ENCODE peak calls at places on chromosome 19, in eight cellular contexts. One of them, this sample, is unnamed.

GRCh38 chr19:10168386-10168948 is 26.3 kb downstream of the DNMT1 start:
- DNase-seq in heart left ventricle: no peak
- DNase-seq in Peyer's patch: no peak
- DNase-seq in gastrocnemius medialis: no peak
- DNase-seq in uterus: no peak
- DNase-seq in tibial nerve: no peak
- DNase-seq in breast epithelium: no peak
- DNase-seq in sigmoid colon: no peak
- DNase-seq in this sample: no peak

GRCh38 chr19:34512254-34512796 is 30.8 kb downstream of the WTIP start:
- DNase-seq in heart left ventricle: no peak
- DNase-seq in Peyer's patch: no peak
- DNase-seq in gastrocnemius medialis: no peak
- DNase-seq in uterus: no peak
- DNase-seq in tibial nerve: no peak
- DNase-seq in breast epithelium: no peak
- DNase-seq in sigmoid colon: no peak
- DNase-seq in this sample: no peak

GRCh38 chr19:35344511-35345031 is 3.1 kb upstream of the FFAR1 start:
- DNase-seq in heart left ventricle: no peak
- DNase-seq in Peyer's patch: no peak
- DNase-seq in gastrocnemius medialis: no peak
- DNase-seq in uterus: no peak
- DNase-seq in tibial nerve: no peak
- DNase-seq in breast epithelium: no peak
- DNase-seq in sigmoid colon: peak
- DNase-seq in this sample: no peak

GRCh38 chr19:18999016-18999758 is 34.1 kb downstream of the SUGP2 start:
- DNase-seq in heart left ventricle: no peak
- DNase-seq in Peyer's patch: no peak
- DNase-seq in gastrocnemius medialis: no peak
- DNase-seq in uterus: no peak
- DNase-seq in tibial nerve: no peak
- DNase-seq in breast epithelium: no peak
- DNase-seq in sigmoid colon: no peak
- DNase-seq in this sample: no peak

GRCh38 chr19:33720691-33721682 is 75.7 kb upstream of the KCTD15 start:
- DNase-seq in heart left ventricle: no peak
- DNase-seq in Peyer's patch: peak
- DNase-seq in gastrocnemius medialis: no peak
- DNase-seq in uterus: no peak
- DNase-seq in tibial nerve: no peak
- DNase-seq in breast epithelium: no peak
- DNase-seq in sigmoid colon: no peak
- DNase-seq in this sample: no peak

GRCh38 chr19:4278460-4278901 is 585 bp upstream of the SHD start:
- DNase-seq in heart left ventricle: no peak
- DNase-seq in Peyer's patch: no peak
- DNase-seq in gastrocnemius medialis: no peak
- DNase-seq in uterus: no peak
- DNase-seq in tibial nerve: no peak
- DNase-seq in breast epithelium: no peak
- DNase-seq in sigmoid colon: no peak
- DNase-seq in this sample: no peak

GRCh38 chr19:13459351-13459750 is 46.9 kb downstream of the CACNA1A start:
- DNase-seq in heart left ventricle: no peak
- DNase-seq in Peyer's patch: no peak
- DNase-seq in gastrocnemius medialis: no peak
- DNase-seq in uterus: no peak
- DNase-seq in tibial nerve: no peak
- DNase-seq in breast epithelium: no peak
- DNase-seq in sigmoid colon: no peak
- DNase-seq in this sample: no peak

GRCh38 chr19:14073232-14073924 is 792 bp downstream of the MISP3 start:
- DNase-seq in heart left ventricle: peak
- DNase-seq in Peyer's patch: peak
- DNase-seq in gastrocnemius medialis: no peak
- DNase-seq in uterus: peak
- DNase-seq in tibial nerve: no peak
- DNase-seq in breast epithelium: peak
- DNase-seq in sigmoid colon: peak
- DNase-seq in this sample: no peak

GRCh38 chr19:51566489-51567100 is 4.5 kb upstream of the ZNF175 start:
- DNase-seq in heart left ventricle: no peak
- DNase-seq in Peyer's patch: no peak
- DNase-seq in gastrocnemius medialis: no peak
- DNase-seq in uterus: no peak
- DNase-seq in tibial nerve: no peak
- DNase-seq in breast epithelium: no peak
- DNase-seq in sigmoid colon: no peak
- DNase-seq in this sample: no peak

GRCh38 chr19:10517760-10518443 is 655 bp upstream of the S1PR5 start:
- DNase-seq in heart left ventricle: no peak
- DNase-seq in Peyer's patch: no peak
- DNase-seq in gastrocnemius medialis: no peak
- DNase-seq in uterus: no peak
- DNase-seq in tibial nerve: no peak
- DNase-seq in breast epithelium: peak
- DNase-seq in sigmoid colon: no peak
- DNase-seq in this sample: peak

GRCh38 chr19:13302521-13303270 is 152.5 kb downstream of the IER2 start:
- DNase-seq in heart left ventricle: no peak
- DNase-seq in Peyer's patch: no peak
- DNase-seq in gastrocnemius medialis: no peak
- DNase-seq in uterus: no peak
- DNase-seq in tibial nerve: no peak
- DNase-seq in breast epithelium: no peak
- DNase-seq in sigmoid colon: no peak
- DNase-seq in this sample: no peak

GRCh38 chr19:1183543-1184172 is 9.6 kb upstream of the SBNO2 start:
- DNase-seq in heart left ventricle: no peak
- DNase-seq in Peyer's patch: peak
- DNase-seq in gastrocnemius medialis: no peak
- DNase-seq in uterus: no peak
- DNase-seq in tibial nerve: no peak
- DNase-seq in breast epithelium: peak
- DNase-seq in sigmoid colon: no peak
- DNase-seq in this sample: peak

GRCh38 chr19:1177322-1178114 is 3.5 kb upstream of the SBNO2 start:
- DNase-seq in heart left ventricle: peak
- DNase-seq in Peyer's patch: no peak
- DNase-seq in gastrocnemius medialis: no peak
- DNase-seq in uterus: no peak
- DNase-seq in tibial nerve: no peak
- DNase-seq in breast epithelium: no peak
- DNase-seq in sigmoid colon: peak
- DNase-seq in this sample: peak

GRCh38 chr19:1181606-1182005 is 7.5 kb upstream of the SBNO2 start:
- DNase-seq in heart left ventricle: no peak
- DNase-seq in Peyer's patch: peak
- DNase-seq in gastrocnemius medialis: no peak
- DNase-seq in uterus: no peak
- DNase-seq in tibial nerve: no peak
- DNase-seq in breast epithelium: peak
- DNase-seq in sigmoid colon: no peak
- DNase-seq in this sample: no peak

GRCh38 chr19:1182068-1182467 is 8.0 kb upstream of the SBNO2 start:
- DNase-seq in heart left ventricle: no peak
- DNase-seq in Peyer's patch: no peak
- DNase-seq in gastrocnemius medialis: no peak
- DNase-seq in uterus: no peak
- DNase-seq in tibial nerve: no peak
- DNase-seq in breast epithelium: no peak
- DNase-seq in sigmoid colon: no peak
- DNase-seq in this sample: no peak

GRCh38 chr19:1182727-1183126 is 8.7 kb upstream of the SBNO2 start:
- DNase-seq in heart left ventricle: no peak
- DNase-seq in Peyer's patch: no peak
- DNase-seq in gastrocnemius medialis: no peak
- DNase-seq in uterus: no peak
- DNase-seq in tibial nerve: no peak
- DNase-seq in breast epithelium: no peak
- DNase-seq in sigmoid colon: no peak
- DNase-seq in this sample: no peak
- TF ChIP-seq POLR2A in heart left ventricle: no peak
- TF ChIP-seq POLR2A in Peyer's patch: no peak
- TF ChIP-seq POLR2A in gastrocnemius medialis: no peak
- TF ChIP-seq POLR2A in uterus: no peak
- TF ChIP-seq POLR2A in tibial nerve: no peak
- TF ChIP-seq POLR2A in breast epithelium: no peak
- TF ChIP-seq POLR2A in sigmoid colon: no peak
- TF ChIP-seq POLR2A in this sample: no peak

GRCh38 chr19:40365613-40366401 is 17.3 kb downstream of the PLD3 start:
- DNase-seq in heart left ventricle: peak
- DNase-seq in Peyer's patch: peak
- DNase-seq in gastrocnemius medialis: no peak
- DNase-seq in uterus: peak
- DNase-seq in tibial nerve: peak
- DNase-seq in breast epithelium: peak
- DNase-seq in sigmoid colon: peak
- DNase-seq in this sample: peak
- TF ChIP-seq POLR2A in heart left ventricle: no peak
- TF ChIP-seq POLR2A in Peyer's patch: no peak
- TF ChIP-seq POLR2A in gastrocnemius medialis: no peak
- TF ChIP-seq POLR2A in uterus: peak
- TF ChIP-seq POLR2A in tibial nerve: no peak
- TF ChIP-seq POLR2A in breast epithelium: no peak
- TF ChIP-seq POLR2A in sigmoid colon: no peak
- TF ChIP-seq POLR2A in this sample: peak

DNA sequence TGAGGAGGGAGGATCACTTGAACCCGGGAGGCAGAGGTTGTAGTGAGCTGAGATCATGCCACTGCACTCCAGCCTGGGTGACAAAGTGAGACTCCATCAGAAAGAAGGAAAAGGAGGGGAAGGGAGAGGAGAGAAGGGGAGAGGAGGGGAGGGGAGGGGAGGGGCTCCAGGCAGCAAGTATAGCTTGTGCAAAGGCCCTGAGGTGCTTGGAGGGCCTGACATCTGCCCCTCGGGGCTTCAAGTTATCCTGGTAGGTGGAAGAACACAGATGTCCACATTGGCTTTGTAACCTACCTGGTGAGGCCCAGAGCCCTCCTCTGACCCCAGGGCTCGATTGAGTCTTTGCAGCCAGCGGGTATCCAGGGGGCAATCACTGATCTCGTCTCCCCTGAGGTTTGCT is 11.5 kb upstream of the ZNRF4 start:
- DNase-seq in heart left ventricle: no peak
- DNase-seq in Peyer's patch: no peak
- DNase-seq in gastrocnemius medialis: no peak
- DNase-seq in uterus: no peak
- DNase-seq in tibial nerve: no peak
- DNase-seq in breast epithelium: no peak
- DNase-seq in sigmoid colon: no peak
- DNase-seq in this sample: no peak
- TF ChIP-seq POLR2A in heart left ventricle: no peak
- TF ChIP-seq POLR2A in Peyer's patch: no peak
- TF ChIP-seq POLR2A in gastrocnemius medialis: no peak
- TF ChIP-seq POLR2A in uterus: no peak
- TF ChIP-seq POLR2A in tibial nerve: no peak
- TF ChIP-seq POLR2A in breast epithelium: no peak
- TF ChIP-seq POLR2A in sigmoid colon: no peak
- TF ChIP-seq POLR2A in this sample: no peak

DNA sequence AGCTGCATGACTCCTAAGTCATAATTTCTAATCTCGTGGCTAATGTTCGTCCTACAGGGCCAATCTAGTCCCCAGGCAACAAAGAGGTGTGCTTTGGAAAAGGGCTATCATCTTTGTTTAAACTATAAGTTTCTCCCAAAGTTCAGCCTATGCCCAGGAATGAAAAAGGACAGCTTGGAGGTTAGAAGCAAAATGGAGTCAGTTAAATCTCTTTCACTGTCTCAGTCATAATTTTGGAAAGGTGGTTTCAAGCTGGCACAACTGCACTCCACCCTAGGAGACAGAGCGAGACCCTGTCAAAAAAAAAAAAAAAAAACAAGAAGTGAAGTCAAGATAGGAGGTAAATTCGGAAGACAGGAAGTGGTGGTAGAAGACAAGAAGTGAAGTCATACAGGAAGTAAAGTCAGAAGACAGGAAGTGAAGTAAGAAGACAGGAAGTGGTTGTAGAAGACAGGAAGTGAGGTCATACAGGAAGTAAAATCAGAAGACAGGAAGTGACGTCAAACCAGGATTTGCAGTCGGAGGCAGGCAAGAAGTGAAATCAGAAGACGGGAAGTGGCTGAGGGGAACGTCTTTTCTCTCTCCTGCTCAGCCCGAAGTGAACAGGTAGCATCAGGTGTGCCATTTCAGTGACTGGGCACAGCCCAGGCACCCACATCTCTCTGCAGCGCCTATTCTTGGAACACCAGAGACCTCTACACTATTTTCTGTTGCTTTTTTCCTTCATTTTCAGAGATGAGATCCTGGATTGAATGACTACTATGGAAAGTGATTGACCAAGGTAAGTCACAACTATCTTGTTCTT is 32.2 kb downstream of the GP6 start:
- DNase-seq in heart left ventricle: no peak
- DNase-seq in Peyer's patch: no peak
- DNase-seq in gastrocnemius medialis: peak
- DNase-seq in uterus: no peak
- DNase-seq in tibial nerve: no peak
- DNase-seq in breast epithelium: no peak
- DNase-seq in sigmoid colon: no peak
- DNase-seq in this sample: peak
- TF ChIP-seq POLR2A in heart left ventricle: no peak
- TF ChIP-seq POLR2A in Peyer's patch: no peak
- TF ChIP-seq POLR2A in gastrocnemius medialis: no peak
- TF ChIP-seq POLR2A in uterus: no peak
- TF ChIP-seq POLR2A in tibial nerve: no peak
- TF ChIP-seq POLR2A in breast epithelium: no peak
- TF ChIP-seq POLR2A in sigmoid colon: no peak
- TF ChIP-seq POLR2A in this sample: no peak

GRCh38 chr19:54114340-54114826 is 1.1 kb downstream of the TFPT start:
- DNase-seq in heart left ventricle: no peak
- DNase-seq in Peyer's patch: peak
- DNase-seq in gastrocnemius medialis: no peak
- DNase-seq in uterus: no peak
- DNase-seq in tibial nerve: no peak
- DNase-seq in breast epithelium: no peak
- DNase-seq in sigmoid colon: no peak
- DNase-seq in this sample: no peak
- TF ChIP-seq POLR2A in heart left ventricle: no peak
- TF ChIP-seq POLR2A in Peyer's patch: no peak
- TF ChIP-seq POLR2A in gastrocnemius medialis: no peak
- TF ChIP-seq POLR2A in uterus: no peak
- TF ChIP-seq POLR2A in tibial nerve: no peak
- TF ChIP-seq POLR2A in breast epithelium: no peak
- TF ChIP-seq POLR2A in sigmoid colon: no peak
- TF ChIP-seq POLR2A in this sample: peak